ENCODE peak calls at places on chromosomes 4 and X, in four cellular contexts. U, O, W and F are unnamed samples.
A peak's percentile ranks its signal among the peaks of the same experiment; 100 is the strongest.

GRCh38 chrX:56232221-56233082 is at the start of gene KLF8:
- DNase-seq in O (no peak), U (peak; percentile 2), W (peak; percentile 7), F (peak; percentile 67)

GRCh38 chr4:87032884-87033533 is 98.2 kb downstream of the AFF1 start:
- DNase-seq in U (peak; percentile 55), O (no peak), W (peak; percentile 38), F (no peak)

GRCh38 chrX:31353095-31353494 is 281.3 kb upstream of the FTHL17 start:
- DNase-seq in U (peak; percentile 61), O (no peak), W (peak; percentile 45), F (no peak)

GRCh38 chrX:149504226-149504914 is 736 bp downstream of the IDS start:
- DNase-seq in O (no peak), U (peak; percentile 47), W (peak; percentile 24), F (no peak)

GRCh38 chrX:55167124-55167523 is 53.0 kb upstream of the PAGE5 start:
- DNase-seq in U (peak; percentile 4), W (no peak), O (no peak), F (no peak)

GRCh38 chr4:147118523-147118922 is 172.9 kb upstream of the TTC29 start:
- DNase-seq in U (peak; percentile 33), O (no peak), W (no peak), F (no peak)

GRCh38 chr4:150176559-150176958 is 98.3 kb downstream of the DCLK2 start:
- DNase-seq in W (peak; percentile 54), O (no peak), U (no peak), F (no peak)

GRCh38 chr4:87235020-87235671 is 14.7 kb upstream of the KLHL8 start:
- DNase-seq in O (no peak), U (no peak), W (no peak), F (no peak)

GRCh38 chr4:40525811-40526598 is 103.7 kb downstream of the RBM47 start:
- DNase-seq in O (no peak), U (peak; percentile 79), W (peak; percentile 15), F (no peak)

GRCh38 chr4:109921384-109921808 is 8.7 kb downstream of the EGF start:
- DNase-seq in U (peak; percentile 60), O (no peak), W (peak; percentile 65), F (no peak)

GRCh38 chrX:74371823-74372222 is 49.5 kb upstream of the SLC16A2 start:
- DNase-seq in U (no peak), W (no peak), O (no peak), F (no peak)

GRCh38 chr4:101970555-101970954 is 180.0 kb downstream of the BANK1 start:
- DNase-seq in W (no peak), U (no peak), O (no peak), F (no peak)

GRCh38 chr4:37994569-37994968 is 34.4 kb downstream of the PTTG2 start:
- DNase-seq in W (no peak), U (no peak), O (no peak), F (no peak)

GRCh38 chr4:139988863-139989765 is 164.9 kb downstream of the MAML3 start:
- DNase-seq in U (peak; percentile 92), W (peak; percentile 23), O (no peak), F (peak; percentile 87)

GRCh38 chrX:72621619-72622485 is 49.2 kb upstream of the HDAC8 start:
- DNase-seq in O (no peak), U (no peak), W (no peak), F (no peak)

GRCh38 chrX:97399400-97399799 is 515.7 kb downstream of the RPA4 start:
- DNase-seq in O (no peak), W (no peak), U (peak; percentile 78), F (no peak)

GRCh38 chr4:176635372-176636261 is 157.1 kb downstream of the VEGFC start:
- DNase-seq in W (peak; percentile 45), O (no peak), U (peak; percentile 84), F (no peak)

GRCh38 chr4:158168606-158169005 is 4.2 kb downstream of the GASK1B start:
- DNase-seq in U (no peak), W (no peak), O (no peak), F (no peak)

GRCh38 chrX:9184231-9184630 is 150.3 kb upstream of the FAM9B start:
- DNase-seq in U (no peak), O (no peak), W (no peak), F (no peak)

GRCh38 chr4:41751325-41752061 is 3.0 kb upstream of the PHOX2B start:
- DNase-seq in W (no peak), O (no peak), U (no peak), F (no peak)

GRCh38 chr4:2799444-2799911 is 6.6 kb downstream of the SH3BP2 start:
- DNase-seq in O (no peak), U (no peak), W (no peak), F (peak; percentile 72)

GRCh38 chr4:7942019-7942556 is 2.4 kb upstream of the AFAP1 start:
- DNase-seq in W (no peak), O (no peak), U (no peak), F (no peak)

GRCh38 chrX:84118769-84119168 is 69.2 kb downstream of the RPS6KA6 start:
- DNase-seq in O (no peak), W (no peak), U (no peak), F (no peak)

GRCh38 chr4:165656829-165657467 is 216.1 kb upstream of the TLL1 start:
- DNase-seq in W (no peak), U (no peak), O (no peak), F (no peak)